ENCODE peak calls at places on chromosomes 2 and 18, in five cellular contexts. One of them, this sample, is unnamed.

GRCh38 chr2:113138428-113139322 is 11.3 kb downstream of the IL1RN start:
- DNase-seq in AG09309: peak
- DNase-seq in IMR-90: peak
- DNase-seq in GM06990: peak
- DNase-seq in activated CD8-positive, alpha-beta T cell treated with anti-CD3 and anti-CD28 coated beads for 36 hours: peak
- DNase-seq in this sample: peak

GRCh38 chr2:170493698-170494097 is 221.4 kb upstream of the SP5 start:
- DNase-seq in AG09309: no peak
- DNase-seq in IMR-90: peak
- DNase-seq in GM06990: no peak
- DNase-seq in activated CD8-positive, alpha-beta T cell treated with anti-CD3 and anti-CD28 coated beads for 36 hours: no peak
- DNase-seq in this sample: no peak

GRCh38 chr2:71150082-71150816 is 19.8 kb downstream of the MPHOSPH10 start:
- DNase-seq in AG09309: no peak
- DNase-seq in IMR-90: no peak
- DNase-seq in GM06990: no peak
- DNase-seq in activated CD8-positive, alpha-beta T cell treated with anti-CD3 and anti-CD28 coated beads for 36 hours: no peak
- DNase-seq in this sample: no peak

GRCh38 chr2:239313251-239313650 is 87.6 kb downstream of the HDAC4 start:
- DNase-seq in AG09309: no peak
- DNase-seq in IMR-90: no peak
- DNase-seq in GM06990: no peak
- DNase-seq in activated CD8-positive, alpha-beta T cell treated with anti-CD3 and anti-CD28 coated beads for 36 hours: no peak
- DNase-seq in this sample: no peak

GRCh38 chr2:28296243-28296642 is 96.4 kb upstream of the FOSL2 start:
- DNase-seq in AG09309: no peak
- DNase-seq in IMR-90: peak
- DNase-seq in GM06990: no peak
- DNase-seq in activated CD8-positive, alpha-beta T cell treated with anti-CD3 and anti-CD28 coated beads for 36 hours: no peak
- DNase-seq in this sample: no peak

GRCh38 chr2:176161041-176161785 is 4.1 kb downstream of the HOXD3 start:
- DNase-seq in AG09309: no peak
- DNase-seq in IMR-90: no peak
- DNase-seq in GM06990: no peak
- DNase-seq in activated CD8-positive, alpha-beta T cell treated with anti-CD3 and anti-CD28 coated beads for 36 hours: no peak
- DNase-seq in this sample: no peak

GRCh38 chr2:15313657-15314056 is 247.5 kb downstream of the NBAS start:
- DNase-seq in AG09309: no peak
- DNase-seq in IMR-90: peak
- DNase-seq in GM06990: peak
- DNase-seq in activated CD8-positive, alpha-beta T cell treated with anti-CD3 and anti-CD28 coated beads for 36 hours: peak
- DNase-seq in this sample: peak

GRCh38 chr2:234577191-234577590 is 80.3 kb upstream of the ARL4C start:
- DNase-seq in AG09309: no peak
- DNase-seq in IMR-90: no peak
- DNase-seq in GM06990: no peak
- DNase-seq in activated CD8-positive, alpha-beta T cell treated with anti-CD3 and anti-CD28 coated beads for 36 hours: no peak
- DNase-seq in this sample: no peak

GRCh38 chr2:223230352-223230751 is 178.4 kb downstream of the KCNE4 start:
- DNase-seq in AG09309: no peak
- DNase-seq in IMR-90: no peak
- DNase-seq in GM06990: no peak
- DNase-seq in activated CD8-positive, alpha-beta T cell treated with anti-CD3 and anti-CD28 coated beads for 36 hours: no peak
- DNase-seq in this sample: no peak

GRCh38 chr2:72745679-72746368 is 80.0 kb downstream of the EXOC6B start:
- DNase-seq in AG09309: peak
- DNase-seq in IMR-90: peak
- DNase-seq in GM06990: no peak
- DNase-seq in activated CD8-positive, alpha-beta T cell treated with anti-CD3 and anti-CD28 coated beads for 36 hours: no peak
- DNase-seq in this sample: peak

GRCh38 chr18:67104700-67105284 is 411.7 kb downstream of the DSEL start:
- DNase-seq in AG09309: peak
- DNase-seq in IMR-90: peak
- DNase-seq in GM06990: no peak
- DNase-seq in activated CD8-positive, alpha-beta T cell treated with anti-CD3 and anti-CD28 coated beads for 36 hours: peak
- DNase-seq in this sample: no peak

GRCh38 chr2:62570861-62571698 is 65.1 kb upstream of the TMEM17 start:
- DNase-seq in AG09309: no peak
- DNase-seq in IMR-90: no peak
- DNase-seq in GM06990: no peak
- DNase-seq in activated CD8-positive, alpha-beta T cell treated with anti-CD3 and anti-CD28 coated beads for 36 hours: peak
- DNase-seq in this sample: no peak

GRCh38 chr18:2406544-2406943 is 164.8 kb downstream of the METTL4 start:
- DNase-seq in AG09309: no peak
- DNase-seq in IMR-90: peak
- DNase-seq in GM06990: no peak
- DNase-seq in activated CD8-positive, alpha-beta T cell treated with anti-CD3 and anti-CD28 coated beads for 36 hours: no peak
- DNase-seq in this sample: no peak

GRCh38 chr2:85455552-85456090 is 37.1 kb downstream of the SH2D6 start:
- DNase-seq in AG09309: no peak
- DNase-seq in IMR-90: no peak
- DNase-seq in GM06990: no peak
- DNase-seq in activated CD8-positive, alpha-beta T cell treated with anti-CD3 and anti-CD28 coated beads for 36 hours: no peak
- DNase-seq in this sample: no peak

GRCh38 chr2:199524689-199525574 is 67.2 kb upstream of the SATB2 start:
- DNase-seq in AG09309: no peak
- DNase-seq in IMR-90: no peak
- DNase-seq in GM06990: no peak
- DNase-seq in activated CD8-positive, alpha-beta T cell treated with anti-CD3 and anti-CD28 coated beads for 36 hours: no peak
- DNase-seq in this sample: no peak

GRCh38 chr18:55876254-55876653 is 288.3 kb upstream of the TCF4 start:
- DNase-seq in AG09309: no peak
- DNase-seq in IMR-90: no peak
- DNase-seq in GM06990: no peak
- DNase-seq in activated CD8-positive, alpha-beta T cell treated with anti-CD3 and anti-CD28 coated beads for 36 hours: no peak
- DNase-seq in this sample: no peak

GRCh38 chr2:203904022-203904421 is 32.5 kb upstream of the ICOS start:
- DNase-seq in AG09309: no peak
- DNase-seq in IMR-90: no peak
- DNase-seq in GM06990: no peak
- DNase-seq in activated CD8-positive, alpha-beta T cell treated with anti-CD3 and anti-CD28 coated beads for 36 hours: no peak
- DNase-seq in this sample: no peak

GRCh38 chr18:74897971-74898657 is 300.4 kb downstream of the ZNF407 start:
- DNase-seq in AG09309: peak
- DNase-seq in IMR-90: peak
- DNase-seq in GM06990: no peak
- DNase-seq in activated CD8-positive, alpha-beta T cell treated with anti-CD3 and anti-CD28 coated beads for 36 hours: no peak
- DNase-seq in this sample: no peak

GRCh38 chr2:42914314-42914713 is 121.9 kb upstream of the HAAO start:
- DNase-seq in AG09309: no peak
- DNase-seq in IMR-90: no peak
- DNase-seq in GM06990: no peak
- DNase-seq in activated CD8-positive, alpha-beta T cell treated with anti-CD3 and anti-CD28 coated beads for 36 hours: no peak
- DNase-seq in this sample: no peak

GRCh38 chr2:179050735-179051134 is 798 bp upstream of the CCDC141 start:
- DNase-seq in AG09309: no peak
- DNase-seq in IMR-90: no peak
- DNase-seq in GM06990: no peak
- DNase-seq in activated CD8-positive, alpha-beta T cell treated with anti-CD3 and anti-CD28 coated beads for 36 hours: no peak
- DNase-seq in this sample: no peak

GRCh38 chr2:201660293-201660895 is 17.1 kb upstream of the TMEM237 start:
- DNase-seq in AG09309: no peak
- DNase-seq in IMR-90: no peak
- DNase-seq in GM06990: no peak
- DNase-seq in activated CD8-positive, alpha-beta T cell treated with anti-CD3 and anti-CD28 coated beads for 36 hours: no peak
- DNase-seq in this sample: no peak

GRCh38 chr2:200509227-200509607 is 651 bp downstream of the KCTD18 start:
- DNase-seq in AG09309: no peak
- DNase-seq in IMR-90: no peak
- DNase-seq in GM06990: peak
- DNase-seq in activated CD8-positive, alpha-beta T cell treated with anti-CD3 and anti-CD28 coated beads for 36 hours: peak
- DNase-seq in this sample: peak

GRCh38 chr2:110639972-110640371 is 37.9 kb downstream of the BUB1 start:
- DNase-seq in AG09309: no peak
- DNase-seq in IMR-90: no peak
- DNase-seq in GM06990: no peak
- DNase-seq in activated CD8-positive, alpha-beta T cell treated with anti-CD3 and anti-CD28 coated beads for 36 hours: no peak
- DNase-seq in this sample: no peak

GRCh38 chr2:44102790-44103642 is 65.7 kb upstream of the PPM1B start:
- DNase-seq in AG09309: no peak
- DNase-seq in IMR-90: no peak
- DNase-seq in GM06990: no peak
- DNase-seq in activated CD8-positive, alpha-beta T cell treated with anti-CD3 and anti-CD28 coated beads for 36 hours: no peak
- DNase-seq in this sample: no peak

GRCh38 chr2:39676342-39676741 is 10.6 kb downstream of the TMEM178A start:
- DNase-seq in AG09309: no peak
- DNase-seq in IMR-90: no peak
- DNase-seq in GM06990: no peak
- DNase-seq in activated CD8-positive, alpha-beta T cell treated with anti-CD3 and anti-CD28 coated beads for 36 hours: no peak
- DNase-seq in this sample: no peak

GRCh38 chr2:221350621-221351020 is 221.5 kb downstream of the EPHA4 start:
- DNase-seq in AG09309: no peak
- DNase-seq in IMR-90: peak
- DNase-seq in GM06990: no peak
- DNase-seq in activated CD8-positive, alpha-beta T cell treated with anti-CD3 and anti-CD28 coated beads for 36 hours: no peak
- DNase-seq in this sample: no peak

GRCh38 chr2:138641277-138641676 is 138.9 kb downstream of the NXPH2 start:
- DNase-seq in AG09309: no peak
- DNase-seq in IMR-90: no peak
- DNase-seq in GM06990: no peak
- DNase-seq in activated CD8-positive, alpha-beta T cell treated with anti-CD3 and anti-CD28 coated beads for 36 hours: no peak
- DNase-seq in this sample: no peak

DNA sequence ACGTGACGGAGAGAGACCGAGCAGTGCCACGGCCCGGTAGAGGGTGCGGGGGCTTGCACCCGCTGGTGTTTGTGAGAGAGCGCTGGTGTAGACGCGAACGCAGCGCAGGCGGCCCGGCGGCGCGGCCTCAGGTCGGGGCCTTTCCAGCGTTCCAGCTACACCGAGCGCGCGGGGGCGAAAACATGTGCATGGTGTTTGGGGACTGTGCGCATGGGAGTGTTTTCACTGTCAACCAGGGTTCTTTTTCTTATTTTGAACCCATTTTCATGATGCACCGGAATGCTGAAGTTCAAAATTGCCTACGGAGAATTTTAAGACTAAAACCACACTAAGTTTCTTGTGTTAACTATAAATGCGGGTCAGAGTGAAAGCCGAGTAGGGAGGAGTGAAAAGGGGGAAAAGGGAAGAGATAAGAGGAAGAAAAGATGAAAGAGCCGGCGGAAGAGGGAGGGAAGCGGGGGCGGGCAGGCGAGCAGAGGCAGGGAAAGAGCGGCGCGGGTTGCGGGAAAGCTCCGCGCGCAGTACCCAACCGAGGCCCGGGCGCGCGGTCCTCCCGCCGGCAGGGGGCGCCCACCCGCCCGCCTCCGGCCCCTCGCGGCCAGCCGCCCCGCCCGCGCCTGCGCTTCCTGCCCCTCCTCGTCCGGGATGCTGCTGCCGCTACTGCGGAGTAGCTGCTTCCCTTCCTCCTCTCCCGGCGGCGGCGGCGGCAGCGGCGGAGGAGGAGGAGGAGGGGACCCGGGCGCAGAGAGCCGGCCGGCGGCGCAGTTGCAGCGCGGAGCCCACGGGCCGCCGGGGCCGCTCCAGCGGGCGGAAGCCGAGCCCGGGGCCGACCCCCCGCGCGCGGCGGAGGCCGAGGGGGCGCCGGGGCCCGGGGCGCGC is at the start of gene RAB12:
- DNase-seq in AG09309: peak
- DNase-seq in IMR-90: peak
- DNase-seq in GM06990: peak
- DNase-seq in activated CD8-positive, alpha-beta T cell treated with anti-CD3 and anti-CD28 coated beads for 36 hours: peak
- DNase-seq in this sample: peak
- TF ChIP-seq CTCF in AG09309: peak
- TF ChIP-seq CTCF in IMR-90: peak
- TF ChIP-seq CTCF in GM06990: peak
- TF ChIP-seq CTCF in activated CD8-positive, alpha-beta T cell treated with anti-CD3 and anti-CD28 coated beads for 36 hours: peak
- TF ChIP-seq CTCF in this sample: peak

DNA sequence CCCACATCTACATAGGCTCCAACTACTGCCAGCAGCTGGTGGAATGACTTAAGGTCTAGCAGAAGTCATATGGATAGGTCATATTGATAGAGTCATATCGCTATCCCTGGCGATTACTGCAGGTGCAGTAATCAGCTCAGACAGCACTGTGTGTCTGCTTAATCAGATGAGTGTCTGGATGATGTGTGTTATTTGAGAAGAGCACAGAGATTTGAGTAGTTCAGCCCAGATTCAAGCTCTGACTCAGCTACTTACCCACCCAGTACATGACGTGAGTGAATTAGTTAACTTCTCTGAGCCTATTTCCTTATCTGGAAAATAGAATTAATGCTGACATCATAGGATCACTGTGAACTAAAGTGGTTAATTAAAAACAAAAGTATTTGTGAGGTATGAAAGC is 78.9 kb downstream of the EHD3 start:
- DNase-seq in AG09309: no peak
- DNase-seq in IMR-90: peak
- DNase-seq in GM06990: no peak
- DNase-seq in activated CD8-positive, alpha-beta T cell treated with anti-CD3 and anti-CD28 coated beads for 36 hours: no peak
- DNase-seq in this sample: no peak
- TF ChIP-seq CTCF in AG09309: no peak
- TF ChIP-seq CTCF in IMR-90: no peak
- TF ChIP-seq CTCF in GM06990: no peak
- TF ChIP-seq CTCF in activated CD8-positive, alpha-beta T cell treated with anti-CD3 and anti-CD28 coated beads for 36 hours: no peak
- TF ChIP-seq CTCF in this sample: no peak

GRCh38 chr2:218607436-218608115 is at the start of gene PLCD4:
- DNase-seq in AG09309: peak
- DNase-seq in IMR-90: peak
- DNase-seq in GM06990: no peak
- DNase-seq in activated CD8-positive, alpha-beta T cell treated with anti-CD3 and anti-CD28 coated beads for 36 hours: no peak
- DNase-seq in this sample: no peak
- TF ChIP-seq CTCF in AG09309: peak
- TF ChIP-seq CTCF in IMR-90: peak
- TF ChIP-seq CTCF in GM06990: no peak
- TF ChIP-seq CTCF in activated CD8-positive, alpha-beta T cell treated with anti-CD3 and anti-CD28 coated beads for 36 hours: no peak
- TF ChIP-seq CTCF in this sample: no peak

GRCh38 chr18:45290364-45290763 is 324.9 kb upstream of the SLC14A2 start:
- DNase-seq in AG09309: no peak
- DNase-seq in IMR-90: no peak
- DNase-seq in GM06990: no peak
- DNase-seq in activated CD8-positive, alpha-beta T cell treated with anti-CD3 and anti-CD28 coated beads for 36 hours: no peak
- DNase-seq in this sample: no peak
- TF ChIP-seq CTCF in AG09309: no peak
- TF ChIP-seq CTCF in IMR-90: no peak
- TF ChIP-seq CTCF in GM06990: no peak
- TF ChIP-seq CTCF in activated CD8-positive, alpha-beta T cell treated with anti-CD3 and anti-CD28 coated beads for 36 hours: no peak
- TF ChIP-seq CTCF in this sample: no peak